ENCODE peak calls at places on chromosomes 4 and X, in six cellular contexts. Z is cardiac fibroblast, G is suprapubic skin, W is neural progenitor cell, Q is endodermal cell, N is fibroblast of mammary gland. I is an unnamed sample.
A peak's percentile ranks its signal among the peaks of the same experiment; 100 is the strongest.

GRCh38 chrX:5823861-5824260 is 404.8 kb downstream of the NLGN4X start:
- DNase-seq in Z (no peak), G (no peak), W (peak; percentile 3), Q (peak; percentile 48), N (no peak), I (no peak)

GRCh38 chrX:134898450-134898849 is 92.3 kb upstream of the SMIM10 start:
- DNase-seq in Z (peak; percentile 34), G (no peak), W (no peak), Q (no peak), N (peak; percentile 37), I (no peak)

GRCh38 chr4:74370912-74371311 is 6.0 kb downstream of the EREG start:
- DNase-seq in Z (peak; percentile 80), G (no peak), W (peak; percentile 69), Q (peak; percentile 77), N (peak; percentile 74), I (peak; percentile 84)

GRCh38 chr4:183721207-183722081 is 62.4 kb downstream of the TRAPPC11 start:
- DNase-seq in Z (peak; percentile 55), G (no peak), W (peak; percentile 32), Q (peak; percentile 87), N (peak; percentile 63), I (no peak)

GRCh38 chr4:14254252-14254651 is 626.7 kb upstream of the BOD1L1 start:
- DNase-seq in Z (peak; percentile 59), G (no peak), W (peak; percentile 39), Q (peak; percentile 86), N (peak; percentile 53), I (peak; percentile 71)

GRCh38 chr4:76212851-76213414 is 691 bp downstream of the SCARB2 start:
- DNase-seq in Z (peak; percentile 56), G (no peak), W (peak; percentile 25), Q (no peak), N (peak; percentile 44), I (peak; percentile 59)

GRCh38 chrX:74509989-74510388 is 88.7 kb downstream of the SLC16A2 start:
- DNase-seq in Z (no peak), G (no peak), W (no peak), Q (no peak), N (no peak), I (no peak)

GRCh38 chrX:140092121-140092520 is 126.8 kb upstream of the CXorf66 start:
- DNase-seq in Z (no peak), G (no peak), W (no peak), Q (peak; percentile 52), N (no peak), I (no peak)

GRCh38 chr4:143641406-143641805 is 59.1 kb downstream of the FREM3 start:
- DNase-seq in Z (peak; percentile 22), G (no peak), W (no peak), Q (no peak), N (no peak), I (no peak)

GRCh38 chrX:23884427-23885024 is 23.2 kb downstream of the APOO start:
- DNase-seq in Z (peak; percentile 80), G (no peak), W (no peak), Q (no peak), N (peak; percentile 77), I (peak; percentile 47)

GRCh38 chrX:143788265-143788664 is 67.7 kb upstream of the SPANXN2 start:
- DNase-seq in Z (peak; percentile 55), G (no peak), W (peak; percentile 31), Q (no peak), N (peak; percentile 46), I (peak; percentile 52)

GRCh38 chrX:150255441-150256296 is 107.4 kb upstream of the MAMLD1 start:
- DNase-seq in Z (no peak), G (no peak), W (no peak), Q (peak; percentile 13), N (no peak), I (no peak)

GRCh38 chr4:147060171-147060931 is 114.7 kb upstream of the TTC29 start:
- DNase-seq in Z (peak; percentile 59), G (no peak), W (peak; percentile 73), Q (no peak), N (peak; percentile 78), I (no peak)

GRCh38 chr4:44629280-44629866 is 22.1 kb downstream of the YIPF7 start:
- DNase-seq in Z (peak; percentile 71), G (no peak), W (peak; percentile 66), Q (peak; percentile 67), N (peak; percentile 57), I (peak; percentile 72)

GRCh38 chr4:161791796-161792556 is 371.8 kb downstream of the FSTL5 start:
- DNase-seq in Z (no peak), G (no peak), W (no peak), Q (no peak), N (no peak), I (no peak)

GRCh38 chrX:151698485-151698884 is 3.2 kb downstream of the PRRG3 start:
- DNase-seq in Z (no peak), G (no peak), W (no peak), Q (no peak), N (no peak), I (no peak)

GRCh38 chr4:138405934-138406567 is 163.9 kb upstream of the SLC7A11 start:
- DNase-seq in Z (peak; percentile 83), G (no peak), W (no peak), Q (no peak), N (peak; percentile 75), I (peak; percentile 76)

GRCh38 chr4:23728393-23728792 is 161.5 kb downstream of the PPARGC1A start:
- DNase-seq in Z (peak; percentile 55), G (no peak), W (no peak), Q (no peak), N (peak; percentile 92), I (peak; percentile 91)

GRCh38 chr4:52288212-52288611 is 237.1 kb downstream of the SPATA18 start:
- DNase-seq in Z (no peak), G (no peak), W (no peak), Q (no peak), N (no peak), I (no peak)

GRCh38 chr4:12729384-12729783 is 754.8 kb downstream of the RAB28 start:
- DNase-seq in Z (peak; percentile 51), G (no peak), W (peak; percentile 25), Q (no peak), N (peak; percentile 37), I (peak; percentile 44)
- TF ChIP-seq CTCF in Z (peak; percentile 28), G (no peak), W (peak; percentile 65), Q (peak; percentile 83), N (peak; percentile 42), I (peak; percentile 51)

DNA sequence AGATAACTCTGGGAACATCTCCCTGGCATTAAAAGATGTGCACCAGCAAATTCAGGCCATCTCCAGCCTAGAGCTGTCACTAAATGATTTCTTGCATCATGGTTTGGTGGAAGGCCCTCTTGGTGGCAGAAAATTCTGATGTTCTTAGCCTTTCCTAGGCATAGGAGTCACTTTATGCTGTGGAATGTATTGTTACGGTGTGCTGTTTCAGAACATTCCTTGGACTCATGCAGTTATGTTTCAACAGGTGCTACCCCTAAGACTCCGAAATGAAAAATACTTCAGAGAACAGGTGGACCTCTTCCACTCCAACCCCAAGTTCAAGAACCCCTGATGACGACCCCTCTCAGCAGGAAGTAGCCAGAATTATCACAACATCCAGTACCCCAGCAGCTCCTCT is 20.3 kb upstream of the PAPSS1 start:
- DNase-seq in Z (peak; percentile 45), G (no peak), W (peak; percentile 24), Q (peak; percentile 60), N (no peak), I (peak; percentile 24)
- TF ChIP-seq CTCF in Z (peak; percentile 13), G (no peak), W (peak; percentile 48), Q (peak; percentile 69), N (no peak), I (no peak)

GRCh38 chrX:71547339-71547738 is 14.4 kb downstream of the OGT start:
- DNase-seq in Z (no peak), G (no peak), W (no peak), Q (no peak), N (no peak), I (no peak)
- TF ChIP-seq CTCF in Z (no peak), G (no peak), W (peak; percentile 7), Q (peak; percentile 47), N (no peak), I (no peak)

DNA sequence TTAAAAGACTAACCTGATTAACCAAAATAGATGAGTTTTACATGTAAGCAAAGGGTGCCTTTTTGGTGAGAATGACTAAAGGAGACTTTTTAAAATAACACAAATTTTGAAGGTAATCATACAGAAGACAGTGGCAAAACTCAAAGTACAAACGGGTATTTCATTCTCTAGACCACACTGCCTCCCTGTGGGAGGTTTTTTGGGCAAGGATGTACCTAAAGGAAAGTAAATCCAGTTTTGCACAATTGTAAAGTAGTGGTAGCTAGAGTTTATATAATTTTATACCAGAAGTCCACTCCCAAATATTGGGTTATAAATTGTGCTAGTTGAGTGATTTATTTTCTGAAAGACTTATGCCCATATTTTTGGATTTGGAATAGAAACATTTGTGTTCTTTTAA is 201.0 kb downstream of the PAPSS1 start:
- DNase-seq in Z (peak; percentile 34), G (no peak), W (peak; percentile 47), Q (peak; percentile 68), N (peak; percentile 41), I (peak; percentile 56)
- TF ChIP-seq CTCF in Z (peak; percentile 31), G (peak; percentile 37), W (peak; percentile 67), Q (peak; percentile 86), N (peak; percentile 48), I (peak; percentile 50)

DNA sequence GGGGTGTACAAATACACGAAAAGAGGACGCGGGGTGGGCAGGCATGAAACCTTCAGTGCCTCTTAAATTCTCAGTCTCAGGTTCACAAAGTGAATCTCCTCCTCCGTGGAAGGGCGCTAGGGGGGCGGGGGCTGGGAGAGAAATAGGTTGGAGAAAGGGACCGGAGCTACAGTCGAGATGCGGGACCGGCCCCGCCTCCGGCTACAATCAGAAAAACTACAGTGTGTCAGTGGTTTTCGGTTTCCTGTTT is 3.4 kb downstream of the MAML3 start:
- DNase-seq in Z (no peak), G (peak; percentile 92), W (no peak), Q (no peak), N (no peak), I (no peak)
- TF ChIP-seq CTCF in Z (no peak), G (no peak), W (no peak), Q (peak; percentile 8), N (no peak), I (no peak)

DNA sequence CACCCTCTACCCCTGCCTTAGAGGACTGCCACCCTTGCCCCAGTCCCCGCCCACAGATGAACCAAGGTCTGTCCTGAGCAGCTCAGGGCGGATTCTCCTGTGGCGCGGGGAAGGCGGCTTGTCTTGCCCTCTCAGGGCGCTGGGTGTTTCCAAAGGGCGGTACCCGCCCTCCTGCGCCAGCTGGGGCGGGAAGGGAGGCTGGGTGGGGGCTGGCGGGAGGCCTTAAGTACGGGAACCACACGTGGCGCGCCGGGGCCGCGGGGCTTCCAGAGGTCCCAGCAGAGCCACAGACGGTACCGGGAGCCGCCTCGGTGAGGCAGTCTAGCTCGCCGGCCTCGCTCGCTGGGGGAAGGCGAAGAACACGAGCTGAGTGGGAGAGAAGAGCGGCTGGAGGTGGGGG is 361.1 kb downstream of the MID1IP1 start:
- DNase-seq in Z (no peak), G (no peak), W (peak; percentile 54), Q (peak; percentile 59), N (no peak), I (no peak)
- TF ChIP-seq CTCF in Z (no peak), G (no peak), W (peak; percentile 39), Q (peak; percentile 65), N (no peak), I (no peak)

GRCh38 chr4:108646706-108647105 is 3.7 kb upstream of the OSTC start:
- DNase-seq in Z (no peak), G (no peak), W (no peak), Q (no peak), N (no peak), I (no peak)

GRCh38 chr4:108649863-108650211 is 562 bp upstream of the OSTC start:
- DNase-seq in Z (no peak), G (no peak), W (no peak), Q (no peak), N (no peak), I (no peak)

GRCh38 chr4:108651068-108651794 is 832 bp downstream of the OSTC start:
- DNase-seq in Z (peak; percentile 82), G (no peak), W (peak; percentile 27), Q (no peak), N (peak; percentile 73), I (peak; percentile 42)

GRCh38 chr4:108650212-108651067 is at the start of gene OSTC:
- DNase-seq in Z (peak; percentile 99), G (peak; percentile 97), W (peak; percentile 98), Q (peak; percentile 97), N (peak; percentile 97), I (peak; percentile 98)
- TF ChIP-seq CTCF in Z (no peak), G (no peak), W (peak; percentile 18), Q (peak; percentile 42), N (no peak), I (peak; percentile 11)